ENCODE peak calls at places on chromosomes 13 and 19, in six cellular contexts. K is neuronal stem cell, O is H9, I is mesenchymal stem cell, C is H1, M is trophoblast cell. H is an unnamed sample.

GRCh38 chr19:14091885-14092462 is 1.4 kb upstream of the SAMD1 start:
- DNase-seq in O (no peak), C (peak), M (no peak), I (peak), K (peak), H (no peak)

GRCh38 chr13:74117207-74117705 is 16.9 kb downstream of the KLF12 start:
- DNase-seq in O (no peak), I (no peak), C (no peak), M (no peak), K (no peak), H (no peak)

GRCh38 chr13:48296528-48296927 is 7.0 kb upstream of the RB1 start:
- DNase-seq in I (no peak), M (no peak), K (no peak), O (no peak), C (no peak), H (no peak)

GRCh38 chr13:45718063-45718462 is 15.9 kb downstream of the CBY2 start:
- DNase-seq in C (no peak), M (peak), O (peak), I (no peak), K (no peak), H (peak)

GRCh38 chr13:98761126-98761978 is 8.9 kb upstream of the SLC15A1 start:
- DNase-seq in I (peak), M (peak), O (no peak), C (no peak), K (no peak), H (peak)

GRCh38 chr19:16078759-16079707 is 2.7 kb downstream of the TPM4 start:
- DNase-seq in M (peak), I (peak), K (no peak), O (no peak), C (no peak), H (peak)

GRCh38 chr19:13832096-13832495 is 36.9 kb downstream of the ZSWIM4 start:
- DNase-seq in K (no peak), M (peak), C (no peak), O (no peak), I (peak), H (no peak)

GRCh38 chr19:45472557-45473365 is 5.0 kb downstream of the FOSB start:
- DNase-seq in M (peak), O (no peak), I (peak), C (peak), K (no peak), H (no peak)

GRCh38 chr19:15199652-15200574 is 882 bp downstream of the NOTCH3 start:
- DNase-seq in I (peak), O (peak), C (peak), K (peak), M (peak), H (peak)

GRCh38 chr19:13024126-13024957 is 29.1 kb downstream of the NFIX start:
- DNase-seq in K (no peak), I (peak), C (no peak), M (no peak), O (no peak), H (peak)

GRCh38 chr13:98284677-98285076 is 107.6 kb upstream of the RNF113B start:
- DNase-seq in I (no peak), O (no peak), C (no peak), M (no peak), K (no peak), H (no peak)

GRCh38 chr19:29098863-29099481 is 114.0 kb downstream of the UQCRFS1 start:
- DNase-seq in O (no peak), K (no peak), M (peak), C (no peak), I (no peak), H (peak)

GRCh38 chr19:55146078-55146647 is 2.8 kb downstream of the TNNT1 start:
- DNase-seq in O (peak), I (peak), K (no peak), C (peak), M (no peak), H (no peak)

GRCh38 chr13:36288794-36289391 is 8.7 kb downstream of the CCDC169 start:
- DNase-seq in I (no peak), M (no peak), C (no peak), K (peak), O (no peak), H (no peak)

GRCh38 chr19:56507446-56508281 is at the start of gene ZNF471:
- DNase-seq in M (peak), K (peak), O (peak), C (peak), I (peak), H (peak)

GRCh38 chr13:28047784-28048388 is 52.5 kb downstream of the FLT3 start:
- DNase-seq in I (peak), M (no peak), C (no peak), K (no peak), O (no peak), H (peak)

GRCh38 chr19:57302020-57302465 is 18.2 kb upstream of the ZNF543 start:
- DNase-seq in M (peak), O (no peak), I (peak), K (no peak), C (no peak), H (peak)

GRCh38 chr13:34162545-34162936 is 344.6 kb downstream of the RFC3 start:
- DNase-seq in O (no peak), M (peak), C (no peak), I (no peak), K (no peak), H (peak)

GRCh38 chr19:19642506-19643157 is 825 bp downstream of the GMIP start:
- DNase-seq in O (no peak), C (no peak), M (peak), I (peak), K (no peak), H (no peak)

GRCh38 chr13:30108913-30109237 is 198.5 kb downstream of the KATNAL1 start:
- DNase-seq in K (no peak), O (no peak), C (no peak), I (no peak), M (peak), H (no peak)

GRCh38 chr13:86788624-86789023 is 882.5 kb upstream of the SLITRK5 start:
- DNase-seq in M (no peak), K (no peak), C (no peak), O (no peak), I (no peak), H (no peak)

GRCh38 chr13:81326913-81327312 is 986.0 kb upstream of the SPRY2 start:
- DNase-seq in K (no peak), O (no peak), M (no peak), I (no peak), C (no peak), H (no peak)

GRCh38 chr13:73591861-73592260 is 533.1 kb downstream of the KLF5 start:
- DNase-seq in C (no peak), O (no peak), I (no peak), K (no peak), M (no peak), H (no peak)

DNA sequence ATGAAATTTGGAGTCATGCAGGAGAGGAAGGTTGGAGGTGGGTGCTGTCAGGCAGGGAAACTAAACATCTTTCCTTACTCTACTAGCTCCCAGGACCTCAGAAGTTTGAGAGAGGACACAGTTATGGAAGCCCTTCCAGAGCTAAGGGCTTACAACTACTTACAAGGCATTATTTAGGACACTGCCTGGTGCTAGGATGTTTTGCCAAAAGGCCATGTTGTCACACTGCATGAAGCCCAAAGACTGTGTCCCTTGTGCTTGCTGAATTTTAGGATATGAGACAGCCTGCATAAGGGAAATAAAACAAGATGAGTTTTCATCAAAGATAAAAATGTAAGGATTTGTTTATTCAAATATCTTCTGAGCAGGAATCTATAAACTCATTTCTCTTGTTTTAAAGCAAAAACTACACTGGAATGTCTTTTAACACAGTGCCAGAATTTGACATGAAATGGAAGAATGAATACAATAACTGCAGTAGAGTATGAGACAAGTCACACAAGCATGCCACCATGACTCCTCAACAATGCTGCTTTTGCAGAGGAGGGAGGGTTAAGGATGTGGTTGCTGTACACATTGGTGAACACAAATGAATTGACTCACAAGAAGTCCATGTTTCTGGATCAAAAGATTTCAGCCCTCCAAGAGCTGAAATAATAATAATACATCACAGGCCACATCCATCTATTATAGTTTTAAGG is 258.4 kb downstream of the SPRY2 start:
- DNase-seq in C (no peak), M (no peak), K (no peak), O (no peak), I (peak), H (peak)
- H3K27ac ChIP-seq in C (no peak), M (no peak), K (no peak), O (no peak), I (no peak), H (no peak)

GRCh38 chr19:8487137-8487851 is 15.1 kb downstream of the PRAM1 start:
- DNase-seq in I (no peak), C (no peak), M (peak), O (no peak), K (no peak), H (no peak)
- H4K91ac ChIP-seq in I (no peak), C (no peak), M (no peak), O (no peak), K (peak), H (no peak)

GRCh38 chr13:114078501-114079451 is 53.6 kb downstream of the RASA3 start:
- DNase-seq in C (no peak), K (no peak), M (peak), O (no peak), I (peak), H (peak)
- H3K27ac ChIP-seq in C (no peak), K (no peak), M (no peak), O (no peak), I (no peak), H (no peak)

DNA sequence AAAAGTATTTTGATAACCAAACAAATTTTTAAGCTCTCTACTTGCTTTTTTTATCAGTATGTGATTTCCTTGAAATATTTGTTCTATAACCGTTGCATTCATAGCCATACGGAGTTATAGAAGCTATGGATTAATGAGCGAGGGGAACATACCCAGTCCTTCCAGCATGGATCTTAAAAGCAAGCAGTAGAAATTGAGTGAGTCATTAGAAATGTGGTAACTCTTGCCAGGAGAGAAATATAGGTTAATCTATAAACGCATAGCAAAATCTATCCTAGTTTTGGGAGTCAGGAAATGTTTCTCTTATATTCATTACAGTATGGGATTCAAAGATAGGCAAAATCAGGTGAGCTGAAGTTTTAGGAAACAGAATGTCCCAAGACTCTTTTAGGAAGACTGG is 507.4 kb downstream of the DACH1 start:
- DNase-seq in M (no peak), O (no peak), K (no peak), C (no peak), I (peak), H (no peak)
- H4K91ac ChIP-seq in M (no peak), O (no peak), K (no peak), C (no peak), I (no peak), H (no peak)

GRCh38 chr19:34172661-34173144 is 399 bp downstream of the LSM14A start:
- DNase-seq in O (no peak), M (no peak), C (no peak), K (no peak), I (no peak), H (no peak)
- H3K27ac ChIP-seq in O (peak), M (peak), C (peak), K (peak), I (peak), H (peak)

GRCh38 chr19:32674959-32675719 is at the start of gene ANKRD27:
- DNase-seq in C (peak), M (peak), O (peak), K (peak), I (peak), H (peak)
- H4K91ac ChIP-seq in C (no peak), M (peak), O (no peak), K (no peak), I (peak), H (peak)

GRCh38 chr13:110303644-110304043 is 3.3 kb downstream of the COL4A1 start:
- DNase-seq in M (no peak), C (no peak), K (no peak), O (no peak), I (no peak), H (no peak)

GRCh38 chr13:110305544-110305943 is 1.4 kb downstream of the COL4A1 start:
- DNase-seq in C (no peak), O (no peak), K (no peak), I (no peak), M (no peak), H (no peak)

GRCh38 chr13:110304256-110304655 is 2.7 kb downstream of the COL4A1 start:
- DNase-seq in I (peak), C (no peak), K (no peak), O (peak), M (peak), H (peak)

GRCh38 chr13:110305949-110306339 is 1.0 kb downstream of the COL4A1 start:
- DNase-seq in M (no peak), O (peak), K (no peak), I (peak), C (no peak), H (no peak)

DNA sequence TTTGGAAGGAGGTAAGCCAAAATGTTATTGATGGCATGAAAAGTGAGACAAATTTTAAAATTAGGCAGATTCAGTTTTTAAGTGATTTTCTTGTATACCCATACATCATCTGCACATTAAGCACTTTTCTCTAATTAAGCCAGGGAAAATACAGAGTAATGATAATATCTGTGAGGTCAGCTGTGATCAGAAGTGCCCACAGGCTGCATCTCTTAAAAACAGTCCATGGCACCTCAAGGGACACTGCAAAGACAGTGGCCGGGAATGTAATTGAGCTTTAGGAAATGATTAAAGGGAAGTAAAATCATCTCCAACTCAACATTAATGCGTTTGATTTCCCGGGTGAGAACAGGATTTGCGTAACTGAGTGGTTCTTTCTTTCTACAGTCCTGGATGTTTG is 2.0 kb downstream of the COL4A1 start:
- DNase-seq in C (no peak), O (no peak), I (no peak), K (no peak), M (no peak), H (no peak)
- H3K27ac ChIP-seq in C (no peak), O (no peak), I (peak), K (no peak), M (no peak), H (peak)

GRCh38 chr13:67118277-67118676 is 111.9 kb downstream of the PCDH9 start:
- DNase-seq in M (no peak), I (no peak), O (no peak), C (no peak), K (no peak), H (no peak)

GRCh38 chr13:67123165-67123564 is 107.0 kb downstream of the PCDH9 start:
- DNase-seq in I (no peak), C (no peak), O (no peak), K (no peak), M (no peak), H (no peak)

GRCh38 chr13:67119481-67119883 is 110.7 kb downstream of the PCDH9 start:
- DNase-seq in K (no peak), C (no peak), I (peak), O (no peak), M (peak), H (peak)

GRCh38 chr13:67122251-67122650 is 107.9 kb downstream of the PCDH9 start:
- DNase-seq in I (no peak), M (no peak), K (no peak), C (no peak), O (no peak), H (no peak)

GRCh38 chr13:67120872-67121531 is 109.1 kb downstream of the PCDH9 start:
- DNase-seq in K (no peak), M (no peak), O (no peak), I (peak), C (no peak), H (peak)
- H4K91ac ChIP-seq in K (no peak), M (no peak), O (no peak), I (no peak), C (no peak), H (no peak)

DNA sequence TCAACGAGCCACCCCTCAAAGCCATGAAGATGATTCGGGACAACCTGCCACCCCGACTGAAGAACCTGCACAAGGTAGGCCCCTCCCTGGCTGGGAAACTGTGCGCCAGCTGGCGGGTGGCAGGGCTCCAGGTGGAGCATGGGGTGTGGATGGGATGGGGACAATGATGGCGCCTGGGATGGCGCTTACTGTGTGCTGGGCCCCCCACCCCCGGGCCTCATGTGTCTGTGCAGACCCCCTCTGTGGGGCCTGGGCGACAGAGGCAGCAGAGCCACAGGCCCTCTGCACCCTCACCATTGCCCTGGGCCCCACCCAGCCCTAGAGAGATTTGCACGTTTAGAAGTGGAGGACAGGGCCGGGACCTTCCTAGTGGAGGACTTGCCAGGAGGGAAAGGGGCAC is 19.0 kb upstream of the NCCRP1 start:
- DNase-seq in C (no peak), I (no peak), M (no peak), O (no peak), K (no peak), H (no peak)
- H3K27ac ChIP-seq in C (no peak), I (no peak), M (no peak), O (no peak), K (no peak), H (no peak)

GRCh38 chr13:40083841-40084240 is 428.4 kb downstream of the COG6 start:
- DNase-seq in C (no peak), M (no peak), O (no peak), I (no peak), K (no peak), H (no peak)
- H4K91ac ChIP-seq in C (no peak), M (no peak), O (no peak), I (no peak), K (no peak), H (no peak)